ENCODE peak calls at places on chromosomes 2 and 18, in four cellular contexts. J is GM12878; N is stimulated activated CD8-positive, alpha-beta memory T cell treated with anti-CD3 and anti-CD28 coated beads, Interleukin-7, amount 100 ng/mL, for 1 hour; I is HT1080. E is an unnamed sample.

GRCh38 chr18:37499008-37499407 is 66.6 kb downstream of the CELF4 start:
- DNase-seq in J (no peak), N (no peak), I (no peak), E (no peak)

GRCh38 chr2:13638181-13638580 is 921.4 kb downstream of the TRIB2 start:
- DNase-seq in J (no peak), N (no peak), I (peak), E (no peak)

GRCh38 chr2:15784886-15785801 is 155.2 kb upstream of the MYCN start:
- DNase-seq in J (no peak), N (no peak), I (no peak), E (no peak)

GRCh38 chr2:137056704-137057103 is 291.4 kb downstream of the THSD7B start:
- DNase-seq in J (no peak), N (no peak), I (peak), E (no peak)

GRCh38 chr2:201797175-201797840 is 9.0 kb upstream of the CDK15 start:
- DNase-seq in J (no peak), N (no peak), I (peak), E (no peak)

GRCh38 chr18:77858331-77858730 is 608.7 kb downstream of the GALR1 start:
- DNase-seq in J (no peak), N (no peak), I (no peak), E (no peak)

GRCh38 chr18:24142376-24142775 is 3.5 kb downstream of the CABYR start:
- DNase-seq in J (no peak), N (no peak), I (no peak), E (no peak)

GRCh38 chr2:72574886-72575285 is 250.9 kb downstream of the EXOC6B start:
- DNase-seq in J (no peak), N (no peak), I (no peak), E (no peak)

GRCh38 chr2:3173031-3173430 is 204.6 kb downstream of the EIPR1 start:
- DNase-seq in J (no peak), N (no peak), I (no peak), E (no peak)